ENCODE peak calls at places on chromosomes 11 and 22, in five cellular contexts. Z is SK-N-SH; N is endodermal cell; L is central memory CD4-positive, alpha-beta T cell; V is stimulated activated CD8-positive, alpha-beta memory T cell treated with anti-CD3 and anti-CD28 coated beads, Interleukin-4, amount 100 ng/mL, for 4 hours. Q is an unnamed sample.

GRCh38 chr22:46050451-46050845 is 73.5 kb upstream of the WNT7B start:
- DNase-seq in N (peak), V (no peak), Z (no peak), L (no peak), Q (no peak)

GRCh38 chr11:19194620-19195308 is 7.0 kb downstream of the CSRP3 start:
- DNase-seq in N (no peak), V (no peak), L (no peak), Z (no peak), Q (no peak)

GRCh38 chr11:67355794-67356550 is 2.6 kb upstream of the POLD4 start:
- DNase-seq in L (no peak), N (no peak), Z (peak), V (no peak), Q (no peak)

GRCh38 chr11:5285703-5286102 is 16.0 kb upstream of the HBE1 start:
- DNase-seq in L (no peak), N (no peak), V (no peak), Z (no peak), Q (no peak)

GRCh38 chr11:16013649-16014275 is 342.6 kb downstream of the SOX6 start:
- DNase-seq in L (no peak), Z (no peak), V (no peak), N (no peak), Q (no peak)

GRCh38 chr11:130418756-130419155 is 9.7 kb downstream of the ADAMTS8 start:
- DNase-seq in Z (no peak), V (no peak), L (no peak), N (no peak), Q (peak)

GRCh38 chr11:65104628-65105027 is 7.0 kb upstream of the TM7SF2 start:
- DNase-seq in V (no peak), L (no peak), Z (no peak), N (no peak), Q (no peak)

GRCh38 chr11:16986434-16987204 is 27.6 kb downstream of the PLEKHA7 start:
- DNase-seq in Z (no peak), N (peak), V (no peak), L (peak), Q (no peak)

GRCh38 chr11:77003954-77004353 is 30.2 kb upstream of the B3GNT6 start:
- DNase-seq in N (no peak), V (no peak), L (no peak), Z (no peak), Q (no peak)

GRCh38 chr11:118953265-118953664 is 2.8 kb upstream of the UPK2 start:
- DNase-seq in N (peak), V (no peak), L (no peak), Z (peak), Q (peak)

GRCh38 chr11:78807351-78807750 is 232.7 kb upstream of the NARS2 start:
- DNase-seq in V (no peak), Z (no peak), L (no peak), N (no peak), Q (no peak)

GRCh38 chr11:115447273-115447864 is 56.8 kb downstream of the CADM1 start:
- DNase-seq in V (no peak), Z (no peak), L (no peak), N (no peak), Q (no peak)

GRCh38 chr11:106990322-106990721 is 28.0 kb downstream of the GUCY1A2 start:
- DNase-seq in L (no peak), V (no peak), Z (no peak), N (no peak), Q (no peak)

GRCh38 chr22:36775966-36776669 is at the start of gene IFT27:
- DNase-seq in Z (peak), N (peak), V (peak), L (peak), Q (peak)

GRCh38 chr11:121965330-121965729 is 150.7 kb downstream of the BLID start:
- DNase-seq in N (no peak), Z (no peak), V (no peak), L (no peak), Q (no peak)

GRCh38 chr22:29093501-29093921 is 20.7 kb downstream of the KREMEN1 start:
- DNase-seq in V (no peak), N (no peak), Z (peak), L (no peak), Q (no peak)

GRCh38 chr22:35634981-35635540 is 13.2 kb upstream of the APOL6 start:
- DNase-seq in Z (no peak), N (no peak), L (no peak), V (no peak), Q (peak)

GRCh38 chr11:36037031-36037430 is 93.2 kb downstream of the LDLRAD3 start:
- DNase-seq in Z (no peak), V (no peak), L (no peak), N (no peak), Q (no peak)

GRCh38 chr11:102615077-102615893 is 9.8 kb downstream of the MMP20 start:
- DNase-seq in Z (no peak), V (no peak), N (no peak), L (no peak), Q (no peak)

GRCh38 chr22:44400763-44401060 is 88.0 kb upstream of the SHISAL1 start:
- DNase-seq in N (no peak), Z (peak), L (no peak), V (no peak), Q (no peak)

GRCh38 chr22:29443861-29444431 is 5.6 kb downstream of the RFPL1 start:
- DNase-seq in Z (no peak), N (no peak), V (no peak), L (no peak), Q (no peak)

GRCh38 chr11:434496-434895 is 7.3 kb downstream of the ANO9 start:
- DNase-seq in N (no peak), Z (peak), V (no peak), L (no peak), Q (no peak)

GRCh38 chr22:23832226-23833016 is 6.4 kb downstream of the DERL3 start:
- DNase-seq in N (no peak), Z (peak), L (no peak), V (no peak), Q (no peak)

GRCh38 chr11:536841-537621 is at the start of gene LRRC56:
- DNase-seq in Z (no peak), L (peak), V (peak), N (peak), Q (peak)

GRCh38 chr11:65934014-65934413 is 11.3 kb upstream of the TSGA10IP start:
- DNase-seq in Z (no peak), N (no peak), V (no peak), L (no peak), Q (no peak)

GRCh38 chr22:29816128-29816527 is 21.9 kb downstream of the ASCC2 start:
- DNase-seq in V (no peak), Z (no peak), N (no peak), L (no peak), Q (no peak)

GRCh38 chr11:12270215-12270797 is 107.1 kb upstream of the PARVA start:
- DNase-seq in L (no peak), Z (no peak), V (no peak), N (no peak), Q (no peak)

GRCh38 chr11:9906043-9906791 is 242.3 kb downstream of the SWAP70 start:
- DNase-seq in Z (no peak), V (no peak), N (peak), L (no peak), Q (peak)

GRCh38 chr11:117809236-117810055 is 12.4 kb upstream of the DSCAML1 start:
- DNase-seq in N (peak), Z (peak), V (no peak), L (peak), Q (peak)

Q was measured in H7.